ENCODE peak calls at places on chromosome 2, in eight cellular contexts. S is ovary, L is body of pancreas, I is suprapubic skin, N is K562, J is HCT116, Y is GM12878, E is thyroid gland. M is an unnamed sample.
A peak's percentile ranks its signal among the peaks of the same experiment; 100 is the strongest.

GRCh38 chr2:37982147-37982582 is 57.1 kb downstream of the RMDN2 start:
- DNase-seq in J (peak; percentile 44), S (peak; percentile 77), E (peak; percentile 78), N (peak; percentile 37), L (peak; percentile 67), Y (peak; percentile 30), I (peak; percentile 77), M (peak; percentile 67)

GRCh38 chr2:17122887-17123501 is 395.2 kb downstream of the RAD51AP2 start:
- DNase-seq in L (no peak), N (peak; percentile 76), S (no peak), J (no peak), Y (no peak), E (no peak), I (no peak), M (no peak)

GRCh38 chr2:79723830-79724229 is 211.0 kb downstream of the CTNNA2 start:
- DNase-seq in E (no peak), I (no peak), S (no peak), L (no peak), J (no peak), Y (no peak), N (no peak), M (no peak)

GRCh38 chr2:231034291-231034882 is 2.9 kb upstream of the C2orf72 start:
- DNase-seq in E (no peak), N (no peak), J (no peak), L (no peak), S (no peak), I (no peak), Y (no peak), M (no peak)

GRCh38 chr2:168998609-168999211 is 32.4 kb downstream of the ABCB11 start:
- DNase-seq in S (no peak), E (no peak), N (no peak), J (no peak), Y (no peak), I (no peak), L (no peak), M (no peak)

GRCh38 chr2:158742536-158742935 is 52.6 kb upstream of the DAPL1 start:
- DNase-seq in Y (no peak), I (no peak), S (no peak), L (no peak), N (no peak), J (no peak), E (no peak), M (no peak)

GRCh38 chr2:168662651-168663208 is 139.7 kb upstream of the NOSTRIN start:
- DNase-seq in N (no peak), E (no peak), Y (no peak), I (no peak), S (no peak), J (no peak), L (no peak), M (no peak)

GRCh38 chr2:239765911-239766310 is 259.2 kb downstream of the NDUFA10 start:
- DNase-seq in S (peak; percentile 12), I (peak; percentile 32), L (no peak), J (no peak), Y (no peak), N (no peak), E (no peak), M (no peak)

GRCh38 chr2:206480161-206480560 is 36.8 kb downstream of the ADAM23 start:
- DNase-seq in L (no peak), S (no peak), E (no peak), J (no peak), N (no peak), Y (no peak), I (no peak), M (no peak)

DNA sequence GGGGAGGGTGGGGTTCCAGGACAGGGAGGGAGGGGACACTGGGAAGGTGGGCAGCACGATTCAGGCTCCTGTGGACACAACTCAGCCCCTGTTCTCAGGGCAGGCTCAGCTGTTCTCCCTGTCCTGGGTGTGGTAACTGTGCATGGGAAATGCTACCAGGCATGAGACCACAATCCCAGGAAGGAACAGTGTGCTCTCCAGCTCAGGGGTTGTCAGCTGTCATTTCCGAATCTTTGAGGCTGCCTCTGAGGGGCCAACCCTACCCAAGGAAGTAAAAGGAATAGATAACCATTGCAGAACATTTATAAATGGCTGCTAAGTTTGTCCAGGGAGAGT is 11.2 kb downstream of the LCT start:
- DNase-seq in N (no peak), Y (no peak), I (no peak), L (no peak), E (no peak), J (no peak), S (no peak), M (no peak)
- TF ChIP-seq POLR2A in N (no peak), Y (no peak), I (no peak), L (no peak), E (no peak), J (no peak), S (no peak), M (no peak)

GRCh38 chr2:20575414-20575813 is 75.5 kb downstream of the HS1BP3 start:
- DNase-seq in N (no peak), I (no peak), Y (no peak), E (no peak), L (no peak), S (no peak), J (no peak), M (no peak)
- H3K4me1 ChIP-seq in N (peaks cover 40% of the 10 kb centered on the region), I (peaks cover 59% of the 10 kb centered on the region), Y (peaks cover 46% of the 10 kb centered on the region), E (peaks cover 24% of the 10 kb centered on the region), L (peaks cover 20% of the 10 kb centered on the region), S (peaks cover 22% of the 10 kb centered on the region), J (peaks cover 28% of the 10 kb centered on the region), M (peaks cover 14% of the 10 kb centered on the region)

GRCh38 chr2:172100080-172101007 is 2.4 kb downstream of the DLX2 start:
- DNase-seq in J (no peak), N (no peak), E (no peak), I (no peak), S (no peak), L (no peak), Y (no peak), M (peak; percentile 46)

GRCh38 chr2:172098287-172098649 is 4.4 kb downstream of the DLX2 start:
- DNase-seq in S (no peak), E (no peak), L (no peak), Y (no peak), J (no peak), N (no peak), I (no peak), M (no peak)

GRCh38 chr2:172099472-172100079 is 3.1 kb downstream of the DLX2 start:
- DNase-seq in N (no peak), I (no peak), J (no peak), E (no peak), S (no peak), L (no peak), Y (no peak), M (no peak)

GRCh38 chr2:172097557-172098131 is 5.1 kb downstream of the DLX2 start:
- DNase-seq in L (no peak), E (no peak), J (no peak), I (no peak), N (peak; percentile 39), S (no peak), Y (no peak), M (no peak)

DNA sequence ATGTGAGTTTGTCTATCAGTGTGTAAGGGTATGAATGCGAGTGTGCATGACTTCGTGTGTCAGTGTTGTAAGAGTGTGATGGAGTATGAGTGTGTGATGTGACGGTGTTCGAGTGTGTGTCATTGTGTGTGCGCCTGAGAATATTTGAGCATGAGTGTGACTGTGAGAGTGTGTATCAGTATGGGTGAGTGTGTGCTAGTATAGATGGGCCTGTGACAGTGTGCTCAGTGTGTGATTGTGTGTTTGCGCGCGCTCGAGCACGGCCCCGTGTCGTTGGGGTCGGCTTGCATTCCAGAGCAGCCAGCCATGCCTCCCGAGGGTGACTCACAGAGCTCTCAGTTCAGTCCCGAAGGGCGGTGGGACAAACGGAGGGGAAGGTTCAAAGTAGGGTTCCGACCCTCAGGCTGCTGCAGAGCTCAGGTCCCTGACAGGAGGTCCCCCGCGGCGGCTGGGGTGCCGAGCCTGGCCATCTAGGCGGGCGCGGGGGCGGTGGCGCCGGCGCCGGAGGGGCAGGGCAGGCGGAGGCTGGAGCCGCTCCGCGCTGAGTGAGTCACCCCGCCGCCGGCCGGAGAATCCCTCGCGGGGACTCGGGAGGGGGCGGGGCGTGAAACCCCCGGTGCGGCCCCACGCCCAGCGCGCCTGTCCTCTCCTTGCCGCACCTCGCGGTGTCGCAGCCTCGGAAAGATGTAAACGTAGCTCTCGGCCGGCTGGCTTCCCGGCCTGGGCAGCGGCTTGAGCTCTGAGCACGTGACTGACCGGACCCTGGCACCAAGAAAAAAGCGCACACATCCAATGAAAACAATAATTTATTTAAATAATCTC is 3.8 kb downstream of the DLX2 start:
- DNase-seq in L (peak; percentile 42), Y (no peak), N (peak; percentile 95), E (no peak), I (no peak), S (peak; percentile 65), J (no peak), M (peak; percentile 69)
- TF ChIP-seq POLR2A in L (no peak), Y (no peak), N (peak; percentile 56), E (no peak), I (no peak), S (no peak), J (no peak), M (no peak)

GRCh38 chr2:127076290-127076689 is 30.7 kb downstream of the BIN1 start:
- DNase-seq in J (no peak), S (no peak), E (no peak), I (no peak), N (no peak), L (no peak), Y (no peak), M (no peak)

GRCh38 chr2:127078691-127079270 is 28.2 kb downstream of the BIN1 start:
- DNase-seq in S (no peak), N (no peak), Y (no peak), I (no peak), E (no peak), L (no peak), J (no peak), M (no peak)

GRCh38 chr2:127075821-127076220 is 31.1 kb downstream of the BIN1 start:
- DNase-seq in L (no peak), S (no peak), E (no peak), N (no peak), J (no peak), I (no peak), Y (no peak), M (no peak)

GRCh38 chr2:127078028-127078427 is 28.9 kb downstream of the BIN1 start:
- DNase-seq in Y (no peak), N (no peak), I (no peak), E (no peak), J (no peak), S (no peak), L (no peak), M (no peak)

DNA sequence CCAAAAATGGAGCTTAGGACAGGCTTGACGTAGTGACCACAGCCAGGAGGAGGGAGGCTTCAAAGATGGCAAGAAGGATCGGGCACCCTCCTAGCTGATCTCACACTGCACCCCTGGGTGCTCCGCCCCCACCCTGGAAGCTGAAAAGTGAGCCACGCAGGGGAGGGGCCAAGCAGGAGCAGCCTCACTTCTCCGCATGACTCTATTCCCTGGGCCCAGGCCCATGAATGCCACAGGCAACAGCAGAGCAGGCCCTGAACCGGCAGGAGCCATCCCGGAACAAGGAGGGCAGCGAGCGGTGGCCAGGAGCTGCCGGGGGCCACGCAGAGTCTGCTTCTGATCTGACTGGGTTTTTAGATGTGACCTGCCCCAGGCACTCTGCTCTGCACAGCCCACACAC is 30.0 kb downstream of the BIN1 start:
- DNase-seq in J (no peak), I (no peak), N (no peak), Y (no peak), E (no peak), L (no peak), S (no peak), M (no peak)
- H3K4me1 ChIP-seq in J (peaks cover 16% of the 10 kb centered on the region), I (peaks cover 36% of the 10 kb centered on the region), N (peaks cover 9% of the 10 kb centered on the region), Y (peaks cover 17% of the 10 kb centered on the region), E (no peaks in the 10 kb centered on the region), L (peaks cover 6% of the 10 kb centered on the region), S (peaks cover 17% of the 10 kb centered on the region), M (peaks cover 16% of the 10 kb centered on the region)